ENCODE peak calls at places on chromosomes 7 and 10, in eight cellular contexts. P, X, F, V, R, S, Z and B are unnamed samples. For H3K36me3, the result is how much of the 10 kb centered on the place peaks cover.

GRCh38 chr10:74529205-74529604 is 297.2 kb upstream of the KAT6B start:
- DNase-seq in X (no peak), R (no peak), Z (no peak), F (no peak), S (no peak), P (no peak), V (no peak), B (no peak)

GRCh38 chr7:155414508-155414907 is 43.4 kb upstream of the EN2 start:
- DNase-seq in R (no peak), V (no peak), S (no peak), Z (no peak), X (no peak), F (no peak), P (no peak), B (no peak)

GRCh38 chr7:85185355-85186082 is 1.3 kb downstream of the SEMA3D start:
- DNase-seq in X (no peak), S (no peak), P (peak), F (peak), Z (no peak), V (no peak), R (peak), B (no peak)

GRCh38 chr7:34357068-34357467 is 300.9 kb upstream of the NPSR1 start:
- DNase-seq in S (no peak), F (no peak), Z (no peak), R (no peak), X (no peak), P (peak), V (no peak), B (no peak)

GRCh38 chr7:87566311-87566710 is 34.4 kb downstream of the ABCB1 start:
- DNase-seq in Z (no peak), S (no peak), R (no peak), F (no peak), P (no peak), X (no peak), V (no peak), B (no peak)

GRCh38 chr7:6465862-6466261 is 18.1 kb upstream of the DAGLB start:
- DNase-seq in R (no peak), X (no peak), P (no peak), F (no peak), V (no peak), S (no peak), Z (no peak), B (no peak)

GRCh38 chr10:112071596-112072133 is 111.9 kb downstream of the GPAM start:
- DNase-seq in V (no peak), P (no peak), R (no peak), Z (no peak), X (no peak), S (no peak), F (no peak), B (no peak)

GRCh38 chr7:5477126-5477525 is 53.5 kb upstream of the TNRC18 start:
- DNase-seq in S (no peak), V (no peak), F (no peak), Z (no peak), P (no peak), X (no peak), R (no peak), B (no peak)

GRCh38 chr10:103276941-103277712 is at the start of gene INA:
- DNase-seq in R (no peak), S (no peak), V (no peak), F (no peak), X (no peak), P (peak), Z (no peak), B (no peak)

GRCh38 chr7:33195264-33195663 is 65.9 kb downstream of the BBS9 start:
- DNase-seq in X (no peak), F (no peak), V (no peak), S (no peak), Z (no peak), R (no peak), P (peak), B (no peak)

GRCh38 chr7:45173596-45174327 is 16.2 kb downstream of the RAMP3 start:
- DNase-seq in F (peak), V (no peak), Z (no peak), X (no peak), P (no peak), R (peak), S (no peak), B (no peak)

GRCh38 chr7:98265841-98266271 is 13.8 kb upstream of the TECPR1 start:
- DNase-seq in R (no peak), Z (no peak), P (peak), X (no peak), V (no peak), F (no peak), S (no peak), B (no peak)

GRCh38 chr10:33715303-33715702 is 380.8 kb upstream of the NRP1 start:
- DNase-seq in P (no peak), R (no peak), F (no peak), S (no peak), V (no peak), X (no peak), Z (no peak), B (no peak)

GRCh38 chr7:103075337-103075918 is 488 bp downstream of the ARMC10 start:
- DNase-seq in V (peak), R (peak), X (peak), F (peak), S (peak), Z (no peak), P (peak), B (peak)

GRCh38 chr7:93910076-93910994 is 4.0 kb downstream of the GNGT1 start:
- DNase-seq in P (peak), V (no peak), F (no peak), Z (no peak), S (no peak), X (no peak), R (no peak), B (no peak)

GRCh38 chr10:3071405-3072198 is 4.3 kb downstream of the PFKP start:
- DNase-seq in S (no peak), X (no peak), V (no peak), Z (no peak), R (no peak), P (peak), F (no peak), B (no peak)

GRCh38 chr10:49356945-49357344 is 38.9 kb downstream of the DRGX start:
- DNase-seq in V (no peak), X (no peak), P (no peak), Z (no peak), R (no peak), F (no peak), S (no peak), B (no peak)

GRCh38 chr7:114048386-114049235 is 129.8 kb upstream of the PPP1R3A start:
- DNase-seq in V (no peak), Z (no peak), P (peak), X (no peak), F (no peak), S (peak), R (no peak), B (no peak)

GRCh38 chr10:44636625-44637024 is 251.7 kb upstream of the CXCL12 start:
- DNase-seq in S (no peak), P (no peak), V (no peak), R (no peak), X (no peak), F (no peak), Z (no peak), B (no peak)

GRCh38 chr7:90625562-90625961 is 29.4 kb downstream of the CDK14 start:
- DNase-seq in F (no peak), S (no peak), Z (no peak), R (no peak), V (no peak), X (no peak), P (peak), B (no peak)

DNA sequence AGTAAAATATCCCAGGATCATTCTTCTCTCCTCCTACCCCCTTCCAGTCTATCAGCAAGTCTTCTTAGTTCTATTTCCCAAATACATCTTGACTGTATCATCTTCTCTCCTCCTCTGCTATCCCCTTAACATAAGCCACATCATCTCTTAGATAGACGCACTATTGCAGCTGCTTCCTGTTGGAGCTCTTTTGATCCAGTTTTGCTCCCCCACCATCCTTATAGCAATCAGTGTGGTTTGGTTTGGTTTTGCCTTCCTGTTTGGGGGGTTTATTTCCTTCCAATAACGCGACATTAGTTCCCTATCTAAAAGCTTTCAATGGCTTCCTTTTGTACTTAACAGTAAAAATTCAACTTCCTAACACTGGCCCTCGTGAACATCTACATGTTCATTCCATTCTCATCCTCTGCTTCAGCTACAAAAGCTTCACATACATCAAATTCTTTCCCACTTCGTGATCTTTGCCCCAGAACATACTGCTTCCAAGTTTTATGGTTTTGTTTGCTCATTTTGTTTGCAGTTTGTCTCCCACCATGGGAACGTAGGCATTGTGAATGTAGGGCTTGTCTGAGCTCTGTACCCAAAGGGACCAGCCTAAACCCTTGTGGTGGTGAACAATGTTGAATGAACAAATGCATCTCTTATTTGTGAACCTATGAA is 33.7 kb upstream of the PLXDC2 start:
- DNase-seq in X (no peak), V (no peak), F (no peak), P (no peak), R (no peak), S (no peak), Z (no peak), B (no peak)
- H3K27ac ChIP-seq in X (no peak), V (no peak), F (no peak), P (no peak), R (no peak), S (no peak), Z (no peak), B (no peak)

GRCh38 chr10:57221674-57222073 is 860.6 kb upstream of the ZWINT start:
- DNase-seq in R (no peak), P (no peak), S (no peak), V (no peak), Z (no peak), X (no peak), F (no peak), B (no peak)

GRCh38 chr10:57222129-57222528 is 861.1 kb upstream of the ZWINT start:
- DNase-seq in S (no peak), X (no peak), R (no peak), F (no peak), Z (no peak), V (no peak), P (no peak), B (no peak)

GRCh38 chr10:57218382-57218781 is 857.3 kb upstream of the ZWINT start:
- DNase-seq in X (no peak), S (no peak), Z (no peak), V (no peak), P (no peak), R (no peak), F (no peak), B (no peak)

GRCh38 chr10:57222603-57223002 is 861.5 kb upstream of the ZWINT start:
- DNase-seq in X (no peak), Z (peak), S (no peak), V (no peak), P (no peak), R (no peak), F (no peak), B (no peak)
- H3K4me3 ChIP-seq in X (no peak), Z (no peak), S (no peak), V (no peak), P (no peak), R (no peak), F (no peak), B (no peak)

GRCh38 chr10:131277278-131277677 is 34.2 kb downstream of the TCERG1L start:
- DNase-seq in P (no peak), R (no peak), F (no peak), X (no peak), Z (no peak), V (no peak), S (no peak), B (no peak)

GRCh38 chr10:131279516-131279915 is 32.0 kb downstream of the TCERG1L start:
- DNase-seq in Z (no peak), R (no peak), V (no peak), P (no peak), X (no peak), S (no peak), F (no peak), B (no peak)

GRCh38 chr10:131280101-131280500 is 31.4 kb downstream of the TCERG1L start:
- DNase-seq in P (no peak), F (no peak), V (no peak), S (no peak), R (no peak), Z (no peak), X (no peak), B (no peak)

GRCh38 chr10:131275691-131276090 is 35.8 kb downstream of the TCERG1L start:
- DNase-seq in S (no peak), P (no peak), F (no peak), R (no peak), X (no peak), Z (no peak), V (no peak), B (no peak)

GRCh38 chr10:131277969-131278368 is 33.6 kb downstream of the TCERG1L start:
- DNase-seq in R (no peak), V (no peak), P (no peak), Z (no peak), X (no peak), S (no peak), F (no peak), B (no peak)
- H3K36me3 ChIP-seq in R (under half), V (under half), P (under half), Z (under half), X (under half), S (under half), F (under half), B (under half)

DNA sequence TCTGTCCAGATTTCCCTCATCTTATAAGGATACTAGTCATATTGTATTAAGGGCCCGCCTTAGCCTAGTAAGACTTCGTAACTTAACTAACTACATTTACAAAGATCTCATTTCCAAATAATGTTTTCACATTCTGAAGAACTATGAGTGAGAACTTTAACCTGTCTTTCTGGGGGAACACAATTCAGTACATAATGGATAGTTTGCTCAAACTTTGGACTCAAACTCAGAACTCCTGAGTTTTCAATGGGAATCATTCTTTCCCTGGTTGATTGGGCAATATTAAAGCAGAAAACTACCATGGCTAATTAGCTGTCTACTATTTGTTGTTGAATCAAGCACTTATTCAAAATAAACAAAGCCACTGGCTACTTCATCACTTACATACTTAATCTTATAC is 522.9 kb downstream of the REEP3 start:
- DNase-seq in Z (no peak), X (no peak), V (no peak), P (no peak), F (no peak), R (no peak), S (no peak), B (no peak)
- H3K27ac ChIP-seq in Z (no peak), X (no peak), V (no peak), P (no peak), F (no peak), R (no peak), S (no peak), B (no peak)